ENCODE peak calls at places on chromosomes 4 and X, in eight cellular contexts. B is A549; H is suprapubic skin; S is SJCRH30; W is CD4-positive, alpha-beta T cell; F is uterus; O is mesenchymal stem cell; P is hepatocyte. G is an unnamed sample.

GRCh38 chr4:176001171-176002006 is 64.3 kb upstream of the WDR17 start:
- DNase-seq in B (peak; percentile 5), H (no peak), S (no peak), W (no peak), F (peak; percentile 28), O (peak; percentile 58), P (peak; percentile 45), G (peak; percentile 24)

GRCh38 chrX:38845426-38845825 is 44.2 kb downstream of the MID1IP1 start:
- DNase-seq in B (no peak), H (no peak), S (no peak), W (no peak), F (no peak), O (no peak), P (no peak), G (no peak)

GRCh38 chr4:53089940-53090729 is 228.0 kb downstream of the RASL11B start:
- DNase-seq in B (no peak), H (no peak), S (peak; percentile 55), W (no peak), F (no peak), O (peak; percentile 35), P (peak; percentile 14), G (no peak)

GRCh38 chrX:40772290-40772689 is 36.9 kb upstream of the MED14 start:
- DNase-seq in B (no peak), H (no peak), S (no peak), W (no peak), F (no peak), O (peak; percentile 24), P (no peak), G (no peak)

GRCh38 chr4:176964116-176964691 is 171.5 kb upstream of the VEGFC start:
- DNase-seq in B (no peak), H (no peak), S (no peak), W (no peak), F (no peak), O (no peak), P (no peak), G (no peak)

GRCh38 chrX:78029663-78030062 is 60.2 kb upstream of the PGAM4 start:
- DNase-seq in B (peak; percentile 6), H (no peak), S (peak; percentile 5), W (no peak), F (no peak), O (no peak), P (peak; percentile 8), G (no peak)

GRCh38 chr4:124953059-124953850 is 240.7 kb upstream of the ANKRD50 start:
- DNase-seq in B (no peak), H (no peak), S (no peak), W (no peak), F (no peak), O (peak; percentile 73), P (no peak), G (no peak)

GRCh38 chrX:49258749-49259124 is 5.8 kb downstream of the FOXP3 start:
- DNase-seq in B (no peak), H (no peak), S (no peak), W (no peak), F (no peak), O (no peak), P (no peak), G (no peak)

GRCh38 chrX:12548746-12549145 is 242.5 kb upstream of the PRPS2 start:
- DNase-seq in B (no peak), H (no peak), S (peak; percentile 73), W (no peak), F (no peak), O (peak; percentile 4), P (peak; percentile 47), G (no peak)

GRCh38 chr4:21884615-21885014 is 64.0 kb downstream of the KCNIP4 start:
- DNase-seq in B (no peak), H (no peak), S (no peak), W (no peak), F (no peak), O (no peak), P (no peak), G (no peak)

GRCh38 chr4:140754918-140755810 is 1.0 kb downstream of the TBC1D9 start:
- DNase-seq in B (no peak), H (no peak), S (peak; percentile 61), W (no peak), F (no peak), O (no peak), P (no peak), G (no peak)

GRCh38 chr4:140755811-140756291 is 334 bp downstream of the TBC1D9 start:
- DNase-seq in B (peak; percentile 28), H (no peak), S (no peak), W (no peak), F (peak; percentile 54), O (peak; percentile 60), P (peak; percentile 70), G (no peak)

GRCh38 chr4:140752669-140753068 is 3.5 kb downstream of the TBC1D9 start:
- DNase-seq in B (no peak), H (no peak), S (no peak), W (no peak), F (no peak), O (no peak), P (no peak), G (no peak)

GRCh38 chr4:140756292-140757219 is at the start of gene TBC1D9:
- DNase-seq in B (peak; percentile 49), H (peak; percentile 84), S (peak; percentile 98), W (no peak), F (peak; percentile 68), O (peak; percentile 89), P (peak; percentile 91), G (peak; percentile 34)

DNA sequence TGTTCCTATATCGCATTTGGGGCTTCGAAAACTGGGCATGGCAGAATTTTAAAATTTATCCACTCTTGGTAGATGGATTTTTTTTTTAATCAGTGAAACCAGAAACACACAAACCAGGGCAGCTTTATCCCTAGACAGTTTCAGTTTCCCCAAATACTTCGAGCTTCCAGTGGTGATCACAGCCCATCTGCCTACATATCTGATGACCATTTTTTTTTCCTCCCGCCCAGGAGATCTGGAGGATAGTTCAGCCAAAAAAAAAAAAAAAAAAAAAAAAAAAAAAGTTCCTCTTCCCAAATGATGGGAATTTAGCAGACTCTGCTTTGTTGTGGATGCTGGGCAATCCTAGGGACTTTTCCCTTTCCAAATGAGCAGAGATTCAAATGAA is 1.0 kb upstream of the TBC1D9 start:
- DNase-seq in B (no peak), H (no peak), S (no peak), W (no peak), F (no peak), O (no peak), P (no peak), G (no peak)
- H3K27ac ChIP-seq in B (peak overlapping the region; percentile 88), H (peak overlapping the region; percentile 91), S (peak overlapping the region; percentile 98), W (no peak overlapping the region), F (peak overlapping the region; percentile 96), O (no peak overlapping the region), P (peak overlapping the region; percentile 99), G (no peak overlapping the region)

GRCh38 chr4:32985256-32985655 is 2265.1 kb downstream of the PCDH7 start:
- DNase-seq in B (no peak), H (no peak), S (no peak), W (no peak), F (no peak), O (peak; percentile 48), P (no peak), G (no peak)
- H3K27ac ChIP-seq in B (no peak overlapping the region), H (no peak overlapping the region), S (no peak overlapping the region), W (no peak overlapping the region), F (no peak overlapping the region), O (peak overlapping the region; percentile 11), P (no peak overlapping the region), G (no peak overlapping the region)

GRCh38 chr4:74365761-74366160 is 816 bp downstream of the EREG start:
- DNase-seq in B (no peak), H (no peak), S (peak; percentile 10), W (no peak), F (no peak), O (peak; percentile 28), P (peak; percentile 31), G (no peak)
- H3K27ac ChIP-seq in B (peak overlapping the region; percentile 76), H (no peak overlapping the region), S (no peak overlapping the region), W (no peak overlapping the region), F (no peak overlapping the region), O (no peak overlapping the region), P (peak overlapping the region; percentile 61), G (no peak overlapping the region)

DNA sequence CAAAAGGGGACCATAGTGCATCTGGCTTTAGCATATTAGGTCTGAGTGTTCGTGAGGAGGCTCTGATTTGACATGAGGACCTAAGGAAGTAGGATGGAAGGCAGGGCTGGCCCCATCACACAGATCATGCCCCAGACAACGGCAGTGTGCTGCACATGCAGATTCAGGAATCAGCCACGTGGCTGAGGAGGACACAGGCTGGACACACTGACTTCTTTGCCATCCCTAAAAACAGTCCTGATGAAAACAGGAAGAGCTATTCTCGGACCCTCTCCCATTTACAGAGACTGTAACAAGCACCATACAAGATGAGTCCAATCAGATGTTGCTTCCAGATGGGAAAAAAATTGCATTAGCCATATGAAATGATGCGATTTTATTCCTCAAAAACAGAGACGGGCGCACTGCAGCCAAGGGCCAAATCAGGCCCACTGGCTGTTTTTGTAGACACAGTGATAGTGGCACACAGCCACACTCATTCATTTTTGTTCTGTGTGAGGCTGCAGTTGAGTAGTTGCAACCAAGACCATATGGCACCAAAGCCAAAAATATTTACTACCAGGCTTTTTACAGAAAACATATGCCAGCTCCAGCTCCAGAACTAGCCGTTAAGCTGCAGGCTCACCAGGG is 41.0 kb downstream of the ACSL1 start:
- DNase-seq in B (no peak), H (no peak), S (no peak), W (no peak), F (no peak), O (no peak), P (no peak), G (no peak)
- H3K27ac ChIP-seq in B (no peak overlapping the region), H (no peak overlapping the region), S (no peak overlapping the region), W (no peak overlapping the region), F (no peak overlapping the region), O (no peak overlapping the region), P (no peak overlapping the region), G (no peak overlapping the region)

GRCh38 chr4:86038037-86038436 is 321.8 kb downstream of the MAPK10 start:
- DNase-seq in B (no peak), H (no peak), S (no peak), W (no peak), F (no peak), O (no peak), P (no peak), G (no peak)
- H3K27ac ChIP-seq in B (no peak overlapping the region), H (no peak overlapping the region), S (no peak overlapping the region), W (no peak overlapping the region), F (no peak overlapping the region), O (no peak overlapping the region), P (no peak overlapping the region), G (no peak overlapping the region)

DNA sequence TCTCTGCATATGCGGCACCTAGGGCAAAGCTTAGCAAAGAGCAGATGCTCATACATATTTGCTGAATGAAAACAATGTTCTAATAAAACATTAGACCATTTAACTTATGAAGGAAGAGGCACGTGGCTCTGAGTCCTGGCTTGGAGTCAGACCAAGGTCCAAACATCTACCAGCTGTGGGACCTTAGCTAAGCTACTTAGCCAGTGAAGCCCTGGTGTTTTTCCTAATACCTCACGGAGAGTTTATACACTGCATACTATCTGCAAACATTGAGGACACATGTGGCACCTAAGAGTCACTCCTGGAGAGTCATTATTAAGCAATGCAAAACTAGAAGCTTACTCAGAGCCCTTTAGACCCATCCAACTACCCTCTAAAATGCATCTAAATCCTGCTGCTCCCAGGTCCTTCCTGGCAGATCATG is 9.0 kb downstream of the PDGFC start:
- DNase-seq in B (no peak), H (no peak), S (no peak), W (no peak), F (peak; percentile 59), O (peak; percentile 89), P (peak; percentile 40), G (no peak)
- H3K27ac ChIP-seq in B (no peak overlapping the region), H (no peak overlapping the region), S (no peak overlapping the region), W (no peak overlapping the region), F (peak overlapping the region; percentile 82), O (peak overlapping the region; percentile 83), P (peak overlapping the region; percentile 35), G (no peak overlapping the region)

GRCh38 chr4:38951598-38951997 is 80.6 kb downstream of the TMEM156 start:
- DNase-seq in B (no peak), H (no peak), S (no peak), W (no peak), F (no peak), O (no peak), P (no peak), G (no peak)
- H3K27ac ChIP-seq in B (no peak overlapping the region), H (no peak overlapping the region), S (no peak overlapping the region), W (no peak overlapping the region), F (no peak overlapping the region), O (no peak overlapping the region), P (no peak overlapping the region), G (no peak overlapping the region)

G was measured in caudate nucleus.